ENCODE peak calls at places on chromosome 18, in six cellular contexts. Q, T, N, M, L and C are unnamed samples.

GRCh38 chr18:9861933-9862332 is 23.8 kb upstream of the TXNDC2 start:
- DNase-seq in Q (no peak), T (no peak), M (no peak), L (no peak), N (no peak), C (no peak)

GRCh38 chr18:76340410-76340809 is 154.6 kb downstream of the ZNF516 start:
- DNase-seq in T (no peak), N (no peak), M (no peak), L (no peak), Q (no peak), C (no peak)

GRCh38 chr18:58069104-58069503 is 25.1 kb downstream of the NEDD4L start:
- DNase-seq in T (no peak), M (no peak), L (no peak), N (no peak), Q (no peak), C (no peak)

GRCh38 chr18:7896164-7896563 is 329.0 kb downstream of the PTPRM start:
- DNase-seq in M (no peak), L (peak), Q (no peak), T (no peak), N (no peak), C (no peak)

GRCh38 chr18:7760967-7761946 is 194.1 kb downstream of the PTPRM start:
- DNase-seq in T (peak), Q (no peak), M (no peak), L (no peak), N (no peak), C (no peak)

GRCh38 chr18:9380571-9381390 is 46.2 kb downstream of the TWSG1 start:
- DNase-seq in T (peak), N (no peak), L (peak), M (no peak), Q (peak), C (no peak)

GRCh38 chr18:58004317-58004716 is 39.7 kb upstream of the NEDD4L start:
- DNase-seq in N (no peak), Q (no peak), L (peak), M (no peak), T (peak), C (no peak)

GRCh38 chr18:46657115-46657955 is at the start of gene LOXHD1:
- DNase-seq in L (no peak), Q (no peak), N (no peak), T (no peak), M (no peak), C (no peak)

GRCh38 chr18:37484893-37485834 is 80.4 kb downstream of the CELF4 start:
- DNase-seq in Q (peak), T (no peak), N (no peak), M (no peak), L (peak), C (peak)

GRCh38 chr18:23938901-23939341 is 75.6 kb upstream of the TTC39C start:
- DNase-seq in M (no peak), T (no peak), N (no peak), Q (no peak), L (no peak), C (no peak)

GRCh38 chr18:55233850-55234249 is 274.6 kb upstream of the CCDC68 start:
- DNase-seq in T (no peak), Q (no peak), L (peak), N (no peak), M (no peak), C (no peak)

GRCh38 chr18:57585846-57586242 is 658 bp downstream of the FECH start:
- DNase-seq in Q (no peak), M (peak), N (no peak), L (no peak), T (peak), C (no peak)

DNA sequence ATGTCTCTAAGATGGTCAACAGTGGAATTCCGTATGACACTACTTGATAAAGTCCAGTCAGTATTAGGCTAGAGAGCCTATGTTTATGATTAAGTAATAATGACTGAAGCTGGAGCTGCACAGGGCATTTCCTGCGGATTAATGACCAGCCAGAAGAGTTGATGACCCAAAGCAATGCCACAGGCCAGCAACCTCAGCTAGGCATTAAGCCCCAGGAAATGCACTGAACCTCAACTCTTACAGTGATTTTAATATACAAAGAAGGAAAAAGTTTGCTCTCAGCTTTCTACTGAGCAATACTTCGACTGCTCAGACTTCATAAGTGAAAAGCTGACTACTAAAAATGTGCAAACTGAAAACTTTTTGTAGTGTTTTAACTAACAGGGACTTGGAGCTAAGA is 3.9 kb downstream of the KCTD1 start:
- DNase-seq in T (no peak), N (no peak), Q (no peak), L (no peak), M (no peak), C (no peak)
- TF ChIP-seq CTCF in T (no peak), N (no peak), Q (no peak), L (no peak), M (no peak), C (no peak)

DNA sequence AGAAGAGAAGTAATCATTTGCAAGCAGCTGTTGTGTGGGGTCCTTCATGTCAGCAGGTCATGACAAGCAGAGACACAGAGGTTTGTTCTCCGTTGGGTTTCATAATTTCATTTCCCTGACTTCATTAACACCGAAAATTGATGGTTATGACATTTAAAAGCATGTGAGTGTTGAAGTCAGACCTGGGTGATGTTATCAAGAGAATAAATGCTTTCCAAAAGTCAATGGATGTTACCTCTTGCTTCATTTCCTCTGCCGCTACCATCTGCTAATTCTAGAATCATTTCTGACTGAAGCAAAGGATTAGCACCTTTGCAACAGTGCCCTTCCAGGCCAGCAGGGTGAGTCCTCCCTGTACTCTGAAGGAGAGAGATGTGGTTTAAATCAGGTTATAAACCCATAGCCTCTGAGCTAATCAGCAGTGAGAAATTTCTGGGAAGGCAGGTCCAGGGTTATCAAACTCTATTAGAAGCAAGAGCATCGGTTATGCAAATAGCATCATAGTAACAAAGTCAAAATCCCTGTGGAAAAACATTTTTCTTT is 446.2 kb downstream of the PIK3C3 start:
- DNase-seq in M (no peak), L (no peak), Q (no peak), T (no peak), N (no peak), C (no peak)
- TF ChIP-seq CTCF in M (no peak), L (no peak), Q (no peak), T (no peak), N (no peak), C (no peak)

DNA sequence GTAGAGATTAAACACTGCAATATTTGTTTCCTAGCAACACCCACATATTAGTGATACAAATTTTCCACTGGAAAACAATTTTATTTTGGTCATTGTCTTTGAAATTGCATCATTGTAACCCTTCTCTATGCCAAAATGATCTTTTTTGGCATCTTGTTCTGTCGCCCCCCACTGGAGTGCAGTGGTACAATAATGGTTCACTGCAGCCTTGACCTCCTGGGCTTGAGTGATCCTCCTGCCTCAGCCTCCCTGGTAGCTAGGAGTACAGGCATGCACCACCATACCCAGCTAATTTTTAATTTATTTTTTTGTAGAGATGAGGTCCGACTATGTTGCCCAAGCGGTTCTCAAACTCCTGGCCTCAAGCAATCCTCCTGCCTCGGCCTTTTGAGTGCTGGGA is 117.4 kb downstream of the PIK3C3 start:
- DNase-seq in L (no peak), M (no peak), Q (no peak), N (no peak), T (no peak), C (no peak)
- TF ChIP-seq CTCF in L (no peak), M (peak), Q (no peak), N (no peak), T (no peak), C (no peak)

GRCh38 chr18:78564030-78564429 is 415.6 kb upstream of the SALL3 start:
- DNase-seq in M (no peak), T (no peak), L (no peak), Q (no peak), N (no peak), C (no peak)

GRCh38 chr18:78561757-78562445 is 417.7 kb upstream of the SALL3 start:
- DNase-seq in M (no peak), N (no peak), Q (no peak), T (peak), L (no peak), C (no peak)

GRCh38 chr18:78563110-78563509 is 416.5 kb upstream of the SALL3 start:
- DNase-seq in T (no peak), L (no peak), Q (no peak), N (no peak), M (no peak), C (no peak)

GRCh38 chr18:78565240-78565639 is 414.4 kb upstream of the SALL3 start:
- DNase-seq in T (no peak), Q (no peak), M (no peak), L (no peak), N (no peak), C (no peak)

GRCh38 chr18:78562446-78563020 is 417.1 kb upstream of the SALL3 start:
- DNase-seq in M (no peak), L (no peak), T (no peak), Q (no peak), N (no peak), C (no peak)
- TF ChIP-seq CTCF in M (no peak), L (no peak), T (no peak), Q (no peak), N (no peak), C (no peak)

DNA sequence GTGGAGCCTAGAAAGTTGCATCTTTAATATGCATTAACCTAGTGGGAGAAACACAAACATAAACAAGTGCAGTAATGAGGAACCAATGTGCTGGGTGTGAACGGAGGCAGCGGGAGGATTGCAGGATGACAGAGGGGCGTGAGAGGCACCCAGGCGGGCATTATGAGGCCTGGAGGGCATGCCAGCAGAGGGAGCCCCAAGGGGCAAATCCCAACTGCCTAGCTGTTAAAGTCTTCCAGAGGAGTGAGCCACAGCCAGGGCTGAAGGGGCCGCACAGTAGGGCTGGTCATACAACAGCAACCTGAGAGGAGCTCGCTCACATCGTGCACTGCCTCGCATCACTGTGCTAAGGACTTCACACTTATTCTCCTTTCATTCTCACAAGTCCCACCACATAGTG is 13.3 kb upstream of the PRELID3A start:
- DNase-seq in Q (no peak), L (peak), N (no peak), M (peak), T (no peak), C (no peak)
- TF ChIP-seq CTCF in Q (no peak), L (peak), N (peak), M (peak), T (peak), C (peak)

GRCh38 chr18:61892683-61893303 is at the start of gene RNF152:
- DNase-seq in T (peak), L (peak), Q (peak), M (no peak), N (peak), C (no peak)

GRCh38 chr18:61896118-61896517 is 3.3 kb upstream of the RNF152 start:
- DNase-seq in L (no peak), T (no peak), M (no peak), Q (no peak), N (no peak), C (no peak)

GRCh38 chr18:61893304-61893970 is 630 bp upstream of the RNF152 start:
- DNase-seq in N (peak), L (peak), T (peak), M (no peak), Q (peak), C (peak)

GRCh38 chr18:61894751-61895524 is 2.1 kb upstream of the RNF152 start:
- DNase-seq in N (no peak), M (no peak), T (no peak), Q (no peak), L (peak), C (no peak)

GRCh38 chr18:61893971-61894750 is 1.4 kb upstream of the RNF152 start:
- DNase-seq in Q (peak), T (peak), N (peak), M (no peak), L (peak), C (peak)
- TF ChIP-seq CTCF in Q (no peak), T (peak), N (peak), M (no peak), L (no peak), C (peak)

GRCh38 chr18:666177-666576 is 8.7 kb downstream of the TYMS start:
- DNase-seq in Q (no peak), L (no peak), T (no peak), N (no peak), M (no peak), C (no peak)
- TF ChIP-seq CTCF in Q (no peak), L (no peak), T (peak), N (no peak), M (peak), C (peak)

GRCh38 chr18:6236258-6236657 is 178.5 kb downstream of the L3MBTL4 start:
- DNase-seq in Q (no peak), M (no peak), N (no peak), L (no peak), T (no peak), C (no peak)
- TF ChIP-seq CTCF in Q (no peak), M (no peak), N (no peak), L (no peak), T (no peak), C (no peak)

GRCh38 chr18:62301322-62301721 is 23.8 kb upstream of the TNFRSF11A start:
- DNase-seq in L (no peak), T (no peak), Q (no peak), N (no peak), M (no peak), C (no peak)
- TF ChIP-seq CTCF in L (no peak), T (no peak), Q (no peak), N (no peak), M (no peak), C (no peak)

GRCh38 chr18:62262050-62262449 is 63.1 kb upstream of the TNFRSF11A start:
- DNase-seq in L (no peak), M (no peak), N (no peak), Q (no peak), T (no peak), C (no peak)
- TF ChIP-seq CTCF in L (no peak), M (no peak), N (no peak), Q (no peak), T (no peak), C (no peak)